ENCODE peak calls at places on chromosomes 4 and X, in six cellular contexts. C, N, Z, Y, L and W are unnamed samples. For H3K4me1, the result is how much of the 10 kb centered on the place peaks cover.

GRCh38 chr4:182177166-182177565 is 66.0 kb upstream of the TENM3 start:
- DNase-seq in C (no peak), L (no peak), Y (no peak), N (no peak), Z (no peak), W (no peak)

GRCh38 chr4:53075162-53075785 is 213.2 kb downstream of the RASL11B start:
- DNase-seq in L (no peak), C (no peak), N (no peak), Y (no peak), Z (no peak), W (no peak)

GRCh38 chrX:121831601-121832000 is 784.2 kb downstream of the GLUD2 start:
- DNase-seq in C (no peak), L (no peak), Z (no peak), Y (no peak), N (no peak), W (no peak)

GRCh38 chr4:137892134-137892533 is 350.0 kb downstream of the SLC7A11 start:
- DNase-seq in L (no peak), Y (no peak), Z (no peak), C (no peak), N (no peak), W (no peak)

GRCh38 chr4:107220976-107221375 is 184.9 kb upstream of the DKK2 start:
- DNase-seq in Y (no peak), L (no peak), C (no peak), N (no peak), Z (no peak), W (no peak)

GRCh38 chr4:82275431-82276423 is 98.1 kb downstream of the HNRNPD start:
- DNase-seq in N (no peak), L (no peak), Y (no peak), Z (peak), C (no peak), W (no peak)

GRCh38 chr4:156992943-156993342 is 21.3 kb upstream of the PDGFC start:
- DNase-seq in Z (no peak), N (no peak), Y (no peak), L (no peak), C (no peak), W (no peak)

GRCh38 chr4:55216871-55217635 is 91.7 kb upstream of the KDR start:
- DNase-seq in Y (no peak), L (no peak), N (no peak), Z (no peak), C (no peak), W (no peak)

GRCh38 chr4:147057631-147057980 is 111.9 kb upstream of the TTC29 start:
- DNase-seq in L (no peak), N (no peak), Y (no peak), C (no peak), Z (no peak), W (no peak)
- H3K27ac ChIP-seq in L (no peak), N (peak), Y (no peak), C (no peak), Z (peak), W (peak)

DNA sequence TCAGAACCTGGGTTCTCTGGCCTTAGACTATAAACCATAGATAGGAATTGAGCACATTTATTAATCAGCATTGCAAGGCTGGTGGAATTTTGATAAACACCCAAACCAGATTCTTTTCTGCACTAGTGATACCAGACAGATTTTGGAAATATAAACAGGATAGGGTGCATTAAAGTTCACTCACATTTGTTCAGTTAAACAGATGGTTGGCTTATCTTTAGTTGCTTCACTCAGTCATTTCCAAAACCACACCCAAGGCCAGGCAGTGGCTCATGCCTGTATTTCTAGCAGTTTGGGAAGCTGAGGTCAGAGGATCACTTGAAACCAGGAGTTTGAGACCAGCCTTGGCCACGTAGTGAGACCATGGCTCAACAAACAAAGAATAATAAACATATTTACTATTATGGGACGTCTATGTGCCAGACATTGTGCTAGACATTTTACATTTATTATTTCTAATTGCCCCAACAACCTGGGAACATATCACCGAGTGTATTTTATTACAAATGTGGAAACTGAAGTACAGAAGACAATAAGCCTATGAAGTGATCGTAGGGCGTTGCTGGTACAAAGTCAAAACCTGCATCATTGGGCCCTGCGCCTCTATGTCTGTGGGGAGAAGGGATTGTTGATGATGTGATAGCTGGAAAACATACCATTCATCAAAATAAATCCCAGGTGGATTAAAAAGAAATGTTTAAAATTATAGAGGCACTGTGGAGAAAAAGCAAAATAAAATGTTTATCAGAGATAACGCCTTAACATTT is 15.0 kb downstream of the ADD1 start:
- DNase-seq in Y (no peak), L (no peak), C (no peak), Z (no peak), N (no peak), W (no peak)
- H3K4me1 ChIP-seq in Y (under half), L (half or more), C (under half), Z (half or more), N (half or more), W (half or more)

GRCh38 chrX:135651647-135652295 is 61.7 kb upstream of the CT45A1 start:
- DNase-seq in N (no peak), Y (no peak), Z (no peak), L (no peak), C (no peak), W (no peak)
- H3K4me3 ChIP-seq in N (no peak), Y (no peak), Z (no peak), L (no peak), C (no peak), W (no peak)

DNA sequence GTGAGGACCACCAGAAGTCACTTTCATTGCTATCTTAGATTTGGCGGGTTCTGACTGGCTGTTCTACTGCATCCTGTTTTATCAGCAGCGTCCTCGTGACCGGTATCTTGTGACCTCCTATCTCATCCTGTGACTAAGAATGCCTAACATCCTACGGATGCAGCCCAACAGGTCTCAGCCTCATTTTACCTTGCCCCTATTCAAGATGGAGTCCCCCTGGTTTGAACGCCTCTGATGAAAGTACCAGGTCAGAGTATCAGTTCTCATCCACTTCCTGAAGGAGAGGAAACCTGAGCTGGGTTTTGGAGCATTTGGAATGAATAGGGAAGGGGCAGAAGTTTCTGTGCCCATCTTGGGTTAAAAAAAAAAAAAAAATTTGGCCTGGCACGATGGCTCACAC is 70.2 kb downstream of the SLC34A2 start:
- DNase-seq in Z (no peak), C (no peak), L (no peak), N (no peak), Y (no peak), W (no peak)
- H3K27ac ChIP-seq in Z (no peak), C (no peak), L (no peak), N (no peak), Y (no peak), W (no peak)

GRCh38 chr4:118683513-118683912 is 1.7 kb upstream of the METTL14 start:
- DNase-seq in Z (no peak), C (no peak), N (no peak), Y (no peak), L (no peak), W (no peak)

GRCh38 chr4:118684873-118685811 is at the start of gene METTL14:
- DNase-seq in Y (peak), L (peak), C (peak), N (peak), Z (peak), W (peak)

GRCh38 chr4:118680808-118681207 is 4.4 kb upstream of the METTL14 start:
- DNase-seq in C (no peak), L (no peak), Y (no peak), Z (no peak), N (no peak), W (no peak)

GRCh38 chr4:118682928-118683327 is 2.3 kb upstream of the METTL14 start:
- DNase-seq in Y (no peak), L (no peak), Z (no peak), C (no peak), N (no peak), W (no peak)
- H3K4me1 ChIP-seq in Y (under half), L (under half), Z (under half), C (under half), N (under half), W (under half)

GRCh38 chr4:119537586-119537985 is 91.0 kb downstream of the PDE5A start:
- DNase-seq in Z (no peak), N (no peak), C (no peak), L (no peak), Y (no peak), W (no peak)
- H3K4me3 ChIP-seq in Z (no peak), N (no peak), C (no peak), L (no peak), Y (no peak), W (no peak)

GRCh38 chr4:176921256-176921655 is 128.5 kb upstream of the VEGFC start:
- DNase-seq in Y (no peak), C (no peak), L (no peak), N (no peak), Z (no peak), W (no peak)
- H3K27ac ChIP-seq in Y (no peak), C (no peak), L (no peak), N (no peak), Z (no peak), W (no peak)